ENCODE peak calls at places on chromosomes 4 and X, in five cellular contexts. One of them, this sample, is unnamed.
A peak's percentile ranks its signal among the peaks of the same experiment; 100 is the strongest.

GRCh38 chr4:126223784-126224407 is 909.1 kb downstream of the FAT4 start:
- DNase-seq in lung: no peak
- DNase-seq in fibroblast of lung: peak; percentile 16
- DNase-seq in sigmoid colon: no peak
- DNase-seq in PC-9: no peak
- DNase-seq in this sample: no peak

GRCh38 chrX:17377047-17377692 is 2.2 kb downstream of the NHS start:
- DNase-seq in lung: no peak
- DNase-seq in fibroblast of lung: peak; percentile 68
- DNase-seq in sigmoid colon: peak; percentile 86
- DNase-seq in PC-9: peak; percentile 68
- DNase-seq in this sample: no peak

GRCh38 chr4:7397206-7398103 is 37.3 kb downstream of the PSAPL1 start:
- DNase-seq in lung: no peak
- DNase-seq in fibroblast of lung: peak; percentile 77
- DNase-seq in sigmoid colon: no peak
- DNase-seq in PC-9: no peak
- DNase-seq in this sample: no peak

GRCh38 chrX:120604359-120604782 is 470 bp downstream of the MCTS1 start:
- DNase-seq in lung: no peak
- DNase-seq in fibroblast of lung: peak; percentile 51
- DNase-seq in sigmoid colon: no peak
- DNase-seq in PC-9: peak; percentile 8
- DNase-seq in this sample: peak; percentile 9

GRCh38 chr4:151518359-151518758 is 109.4 kb downstream of the FHIP1A start:
- DNase-seq in lung: no peak
- DNase-seq in fibroblast of lung: no peak
- DNase-seq in sigmoid colon: no peak
- DNase-seq in PC-9: no peak
- DNase-seq in this sample: no peak

GRCh38 chr4:124713213-124713592 is 671 bp upstream of the ANKRD50 start:
- DNase-seq in lung: peak; percentile 76
- DNase-seq in fibroblast of lung: peak; percentile 82
- DNase-seq in sigmoid colon: peak; percentile 84
- DNase-seq in PC-9: peak; percentile 59
- DNase-seq in this sample: peak; percentile 60

GRCh38 chr4:182975806-182976205 is 58.6 kb upstream of the DCTD start:
- DNase-seq in lung: no peak
- DNase-seq in fibroblast of lung: peak; percentile 92
- DNase-seq in sigmoid colon: no peak
- DNase-seq in PC-9: peak; percentile 18
- DNase-seq in this sample: peak; percentile 9

GRCh38 chr4:108902769-108903168 is 139.9 kb upstream of the ETNPPL start:
- DNase-seq in lung: no peak
- DNase-seq in fibroblast of lung: no peak
- DNase-seq in sigmoid colon: no peak
- DNase-seq in PC-9: no peak
- DNase-seq in this sample: no peak

GRCh38 chr4:151359576-151359975 is 34.2 kb upstream of the SH3D19 start:
- DNase-seq in lung: no peak
- DNase-seq in fibroblast of lung: no peak
- DNase-seq in sigmoid colon: no peak
- DNase-seq in PC-9: no peak
- DNase-seq in this sample: no peak

GRCh38 chrX:71177327-71177726 is 32.7 kb downstream of the NLGN3 start:
- DNase-seq in lung: no peak
- DNase-seq in fibroblast of lung: no peak
- DNase-seq in sigmoid colon: no peak
- DNase-seq in PC-9: no peak
- DNase-seq in this sample: no peak

GRCh38 chr4:7828011-7828720 is 111.5 kb downstream of the AFAP1 start:
- DNase-seq in lung: peak; percentile 54
- DNase-seq in fibroblast of lung: peak; percentile 100
- DNase-seq in sigmoid colon: peak; percentile 92
- DNase-seq in PC-9: peak; percentile 65
- DNase-seq in this sample: no peak

GRCh38 chr4:181517521-181517920 is 725.7 kb upstream of the TENM3 start:
- DNase-seq in lung: no peak
- DNase-seq in fibroblast of lung: peak; percentile 47
- DNase-seq in sigmoid colon: no peak
- DNase-seq in PC-9: no peak
- DNase-seq in this sample: no peak

GRCh38 chrX:42797646-42798045 is 19.7 kb upstream of the PPP1R2C start:
- DNase-seq in lung: no peak
- DNase-seq in fibroblast of lung: peak; percentile 10
- DNase-seq in sigmoid colon: no peak
- DNase-seq in PC-9: no peak
- DNase-seq in this sample: no peak

GRCh38 chr4:185512516-185512915 is 22.8 kb downstream of the PDLIM3 start:
- DNase-seq in lung: no peak
- DNase-seq in fibroblast of lung: peak; percentile 84
- DNase-seq in sigmoid colon: no peak
- DNase-seq in PC-9: no peak
- DNase-seq in this sample: no peak

GRCh38 chr4:185514182-185514697 is 21.1 kb downstream of the PDLIM3 start:
- DNase-seq in lung: no peak
- DNase-seq in fibroblast of lung: no peak
- DNase-seq in sigmoid colon: no peak
- DNase-seq in PC-9: no peak
- DNase-seq in this sample: no peak

GRCh38 chr4:185515248-185515647 is 20.1 kb downstream of the PDLIM3 start:
- DNase-seq in lung: no peak
- DNase-seq in fibroblast of lung: no peak
- DNase-seq in sigmoid colon: no peak
- DNase-seq in PC-9: no peak
- DNase-seq in this sample: no peak

GRCh38 chr4:185510803-185511202 is 24.5 kb downstream of the PDLIM3 start:
- DNase-seq in lung: no peak
- DNase-seq in fibroblast of lung: no peak
- DNase-seq in sigmoid colon: no peak
- DNase-seq in PC-9: no peak
- DNase-seq in this sample: no peak

GRCh38 chr4:185513489-185514181 is 21.7 kb downstream of the PDLIM3 start:
- DNase-seq in lung: no peak
- DNase-seq in fibroblast of lung: peak; percentile 61
- DNase-seq in sigmoid colon: peak; percentile 63
- DNase-seq in PC-9: no peak
- DNase-seq in this sample: no peak
- H3K4me3 ChIP-seq in lung: no peak overlapping the region
- H3K4me3 ChIP-seq in fibroblast of lung: no peak overlapping the region
- H3K4me3 ChIP-seq in sigmoid colon: no peak overlapping the region
- H3K4me3 ChIP-seq in PC-9: no peak overlapping the region
- H3K4me3 ChIP-seq in this sample: no peak overlapping the region

DNA sequence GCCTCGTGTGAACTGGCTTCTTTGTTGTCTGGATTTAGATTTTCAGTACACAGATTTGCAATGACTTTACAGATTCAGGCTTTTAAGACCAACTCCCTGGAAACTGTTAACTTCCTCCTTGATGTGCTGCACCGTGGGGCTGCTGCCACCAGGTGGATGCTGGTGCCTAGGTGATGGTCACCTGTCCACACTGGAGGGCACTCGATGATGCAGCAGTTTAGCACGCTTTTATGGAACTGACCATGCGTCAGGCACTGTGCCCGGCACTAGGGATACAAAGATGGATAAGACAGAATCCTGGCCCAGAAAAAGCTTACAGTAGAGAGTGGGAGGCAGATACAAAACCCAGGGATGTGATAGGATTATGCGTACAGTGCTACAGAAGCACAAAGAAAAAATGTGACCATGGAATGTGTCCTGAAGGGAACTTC is 180.7 kb downstream of the CEP135 start:
- DNase-seq in lung: no peak
- DNase-seq in fibroblast of lung: peak; percentile 49
- DNase-seq in sigmoid colon: no peak
- DNase-seq in PC-9: peak; percentile 30
- DNase-seq in this sample: peak; percentile 25
- TF ChIP-seq CTCF in lung: no peak
- TF ChIP-seq CTCF in fibroblast of lung: no peak
- TF ChIP-seq CTCF in sigmoid colon: no peak
- TF ChIP-seq CTCF in PC-9: peak; percentile 59
- TF ChIP-seq CTCF in this sample: peak; percentile 66

GRCh38 chr4:153785830-153786721 is 2.8 kb downstream of the SFRP2 start:
- DNase-seq in lung: no peak
- DNase-seq in fibroblast of lung: peak; percentile 23
- DNase-seq in sigmoid colon: no peak
- DNase-seq in PC-9: no peak
- DNase-seq in this sample: no peak
- H3K4me3 ChIP-seq in lung: no peak overlapping the region
- H3K4me3 ChIP-seq in fibroblast of lung: no peak overlapping the region
- H3K4me3 ChIP-seq in sigmoid colon: peak overlapping the region; percentile 1
- H3K4me3 ChIP-seq in PC-9: no peak overlapping the region
- H3K4me3 ChIP-seq in this sample: no peak overlapping the region

GRCh38 chrX:135437867-135438733 is 16.4 kb downstream of the SMIM10L2A start:
- DNase-seq in lung: no peak
- DNase-seq in fibroblast of lung: no peak
- DNase-seq in sigmoid colon: no peak
- DNase-seq in PC-9: peak; percentile 25
- DNase-seq in this sample: no peak
- TF ChIP-seq CTCF in lung: no peak
- TF ChIP-seq CTCF in fibroblast of lung: no peak
- TF ChIP-seq CTCF in sigmoid colon: no peak
- TF ChIP-seq CTCF in PC-9: peak; percentile 42
- TF ChIP-seq CTCF in this sample: no peak

GRCh38 chrX:54639346-54640102 is 109.5 kb downstream of the GNL3L start:
- DNase-seq in lung: peak; percentile 94
- DNase-seq in fibroblast of lung: peak; percentile 95
- DNase-seq in sigmoid colon: peak; percentile 98
- DNase-seq in PC-9: peak; percentile 95
- DNase-seq in this sample: peak; percentile 84

GRCh38 chrX:54640721-54641120 is 110.7 kb downstream of the GNL3L start:
- DNase-seq in lung: no peak
- DNase-seq in fibroblast of lung: no peak
- DNase-seq in sigmoid colon: no peak
- DNase-seq in PC-9: no peak
- DNase-seq in this sample: no peak

GRCh38 chrX:54641530-54641929 is 111.5 kb downstream of the GNL3L start:
- DNase-seq in lung: no peak
- DNase-seq in fibroblast of lung: peak; percentile 1
- DNase-seq in sigmoid colon: no peak
- DNase-seq in PC-9: no peak
- DNase-seq in this sample: no peak

GRCh38 chrX:54639018-54639345 is 109.0 kb downstream of the GNL3L start:
- DNase-seq in lung: no peak
- DNase-seq in fibroblast of lung: no peak
- DNase-seq in sigmoid colon: no peak
- DNase-seq in PC-9: no peak
- DNase-seq in this sample: no peak

DNA sequence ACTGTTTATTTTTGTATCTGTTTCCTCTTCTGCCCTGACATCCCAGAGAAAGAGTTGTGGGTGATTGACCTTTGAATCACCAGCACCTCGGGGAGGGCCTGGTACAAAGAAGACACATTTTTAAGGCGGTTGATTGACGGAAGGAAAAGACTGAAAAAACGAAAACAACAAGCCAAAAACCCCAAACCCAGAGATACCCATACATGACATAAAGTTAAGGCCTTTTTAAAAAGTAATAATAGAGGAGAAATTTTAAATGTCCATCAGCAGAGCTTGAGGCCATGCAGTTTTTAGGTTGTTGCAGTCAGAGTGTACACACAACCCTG is 110.0 kb downstream of the GNL3L start:
- DNase-seq in lung: no peak
- DNase-seq in fibroblast of lung: no peak
- DNase-seq in sigmoid colon: no peak
- DNase-seq in PC-9: no peak
- DNase-seq in this sample: no peak
- H3K4me3 ChIP-seq in lung: no peak overlapping the region
- H3K4me3 ChIP-seq in fibroblast of lung: no peak overlapping the region
- H3K4me3 ChIP-seq in sigmoid colon: peak overlapping the region; percentile 48
- H3K4me3 ChIP-seq in PC-9: peak overlapping the region; percentile 57
- H3K4me3 ChIP-seq in this sample: peak overlapping the region; percentile 65